ENCODE peak calls at places on chromosomes 13 and 19, in six cellular contexts. L is HCEC 1CT, R is pons, H is neuronal stem cell, C is suprapubic skin, U is A549. J is an unnamed sample.

GRCh38 chr19:5954293-5954692 is 23.6 kb downstream of the RANBP3 start:
- DNase-seq in R (no peak), L (peak), H (no peak), C (no peak), U (no peak), J (no peak)

GRCh38 chr13:59458908-59459579 is 704.7 kb downstream of the DIAPH3 start:
- DNase-seq in R (peak), H (no peak), C (no peak), L (peak), U (no peak), J (no peak)

GRCh38 chr19:37346091-37346490 is 24.8 kb upstream of the ZNF527 start:
- DNase-seq in C (no peak), H (no peak), L (no peak), U (no peak), R (no peak), J (no peak)

GRCh38 chr13:103839460-103839859 is 773.2 kb upstream of the SLC10A2 start:
- DNase-seq in C (no peak), U (no peak), L (no peak), R (no peak), H (no peak), J (no peak)

GRCh38 chr19:34351382-34351802 is 13.6 kb upstream of the GPI start:
- DNase-seq in H (no peak), U (peak), L (peak), C (no peak), R (no peak), J (no peak)

GRCh38 chr13:48859168-48860105 is 116.3 kb upstream of the FNDC3A start:
- DNase-seq in H (no peak), L (no peak), U (no peak), C (no peak), R (peak), J (no peak)

GRCh38 chr13:110499621-110500281 is 61.8 kb downstream of the RAB20 start:
- DNase-seq in C (no peak), L (no peak), U (peak), R (no peak), H (no peak), J (no peak)

GRCh38 chr13:50080158-50080855 is 65.1 kb downstream of the KCNRG start:
- DNase-seq in C (no peak), R (peak), H (peak), L (peak), U (peak), J (no peak)

GRCh38 chr13:66803759-66804456 is 426.2 kb downstream of the PCDH9 start:
- DNase-seq in R (peak), L (peak), C (no peak), H (no peak), U (no peak), J (no peak)

GRCh38 chr13:36819811-36820140 is 754 bp downstream of the RFXAP start:
- DNase-seq in U (peak), R (no peak), C (no peak), L (no peak), H (peak), J (no peak)

GRCh38 chr19:58554494-58555368 is at the start of gene CHMP2A:
- DNase-seq in H (peak), U (peak), R (peak), C (peak), L (peak), J (peak)

GRCh38 chr19:35037716-35038622 is 3.6 kb upstream of the HPN start:
- DNase-seq in U (no peak), H (no peak), R (peak), L (no peak), C (no peak), J (no peak)

GRCh38 chr13:91078093-91078679 is 269.3 kb upstream of the MIR17HG start:
- DNase-seq in U (peak), H (no peak), R (peak), C (no peak), L (no peak), J (no peak)

GRCh38 chr13:77898097-77898496 is 20.5 kb downstream of the EDNRB start:
- DNase-seq in R (no peak), L (peak), H (no peak), U (no peak), C (no peak), J (no peak)

GRCh38 chr19:18322318-18322758 is 538 bp downstream of the LSM4 start:
- DNase-seq in R (no peak), C (no peak), L (peak), H (no peak), U (peak), J (no peak)

GRCh38 chr19:30119180-30119920 is 177.3 kb downstream of the URI1 start:
- DNase-seq in H (no peak), L (no peak), C (no peak), R (no peak), U (no peak), J (no peak)

GRCh38 chr13:99278199-99278598 is 20.0 kb upstream of the GPR18 start:
- DNase-seq in U (no peak), R (no peak), C (no peak), H (no peak), L (no peak), J (no peak)

GRCh38 chr13:90732049-90732448 is 615.4 kb upstream of the MIR17HG start:
- DNase-seq in C (no peak), R (no peak), U (peak), L (no peak), H (no peak), J (no peak)

GRCh38 chr13:110218601-110219201 is 88.3 kb downstream of the COL4A1 start:
- DNase-seq in R (no peak), U (no peak), L (no peak), H (no peak), C (no peak), J (no peak)

GRCh38 chr13:48188640-48189039 is 44.4 kb upstream of the ITM2B start:
- DNase-seq in U (no peak), H (no peak), L (no peak), R (no peak), C (no peak), J (no peak)

GRCh38 chr13:101695870-101696516 is 243.5 kb downstream of the ITGBL1 start:
- DNase-seq in C (peak), H (no peak), R (no peak), L (no peak), U (no peak), J (no peak)

GRCh38 chr13:97318532-97318931 is 96.4 kb downstream of the MBNL2 start:
- DNase-seq in U (no peak), H (no peak), R (no peak), L (no peak), C (no peak), J (no peak)

GRCh38 chr13:43546260-43546659 is 240.5 kb downstream of the ENOX1 start:
- DNase-seq in H (no peak), U (no peak), R (no peak), L (no peak), C (no peak), J (no peak)

GRCh38 chr19:1155352-1156304 is 18.4 kb downstream of the SBNO2 start:
- DNase-seq in U (peak), L (no peak), H (no peak), R (no peak), C (no peak), J (no peak)

GRCh38 chr13:97239943-97240788 is 18.0 kb downstream of the MBNL2 start:
- DNase-seq in R (no peak), H (no peak), U (no peak), L (no peak), C (no peak), J (no peak)

GRCh38 chr13:113776231-113777125 is 17.5 kb downstream of the TMEM255B start:
- DNase-seq in L (no peak), U (no peak), H (no peak), R (no peak), C (no peak), J (no peak)

GRCh38 chr13:34201050-34201913 is 383.3 kb downstream of the RFC3 start:
- DNase-seq in L (no peak), U (peak), R (no peak), C (no peak), H (no peak), J (no peak)

GRCh38 chr19:44757735-44758505 is 9.4 kb downstream of the BCL3 start:
- DNase-seq in L (peak), H (peak), C (no peak), U (no peak), R (no peak), J (peak)

GRCh38 chr19:18230941-18231734 is 4.9 kb upstream of the PDE4C start:
- DNase-seq in R (no peak), U (peak), L (no peak), H (no peak), C (no peak), J (no peak)

GRCh38 chr19:41531438-41532311 is 44.3 kb upstream of the CEACAM21 start:
- DNase-seq in L (peak), C (peak), U (peak), R (peak), H (no peak), J (peak)

GRCh38 chr13:110183925-110184324 is 123.0 kb downstream of the COL4A1 start:
- DNase-seq in C (no peak), L (no peak), U (no peak), H (no peak), R (no peak), J (no peak)

GRCh38 chr13:74253161-74253560 is 119.0 kb upstream of the KLF12 start:
- DNase-seq in R (no peak), U (no peak), H (no peak), L (no peak), C (no peak), J (no peak)

GRCh38 chr19:13748169-13748884 is 16.0 kb upstream of the MRI1 start:
- DNase-seq in C (no peak), H (no peak), U (peak), R (no peak), L (peak), J (no peak)

GRCh38 chr13:51728972-51729371 is 75.0 kb downstream of the DHRS12 start:
- DNase-seq in C (no peak), R (no peak), L (peak), H (no peak), U (no peak), J (no peak)

GRCh38 chr19:28242317-28242927 is 970.5 kb downstream of the UQCRFS1 start:
- DNase-seq in L (no peak), H (peak), U (peak), C (no peak), R (peak), J (no peak)

GRCh38 chr13:54424344-54424743 is 1395.7 kb downstream of the OLFM4 start:
- DNase-seq in C (no peak), H (no peak), R (no peak), L (no peak), U (no peak), J (no peak)

GRCh38 chr13:86161257-86161656 is 362.0 kb upstream of the SLITRK6 start:
- DNase-seq in C (no peak), L (no peak), H (no peak), U (no peak), R (no peak), J (no peak)

GRCh38 chr19:18507021-18507726 is 14.7 kb downstream of the ELL start:
- DNase-seq in L (no peak), C (no peak), R (no peak), H (no peak), U (no peak), J (no peak)

GRCh38 chr13:79612604-79613003 is 131.6 kb downstream of the NDFIP2 start:
- DNase-seq in U (no peak), C (no peak), L (no peak), R (no peak), H (no peak), J (no peak)

J was measured in coronary artery.